ENCODE peak calls at places on chromosomes 1 and 21, in seven cellular contexts. I, T, E, Y, G, H and A are unnamed samples.

GRCh38 chr1:110773813-110774212 is 99.1 kb upstream of the KCNA3 start:
- DNase-seq in I (no peak), T (no peak), E (no peak), Y (no peak), G (no peak), H (no peak), A (no peak)

GRCh38 chr1:109392788-109393580 is 4.7 kb downstream of the SORT1 start:
- DNase-seq in I (no peak), T (peak; percentile 14), E (peak; percentile 89), Y (no peak), G (no peak), H (peak; percentile 70), A (peak; percentile 70)

GRCh38 chr1:55039342-55040082 is at the start of gene PCSK9:
- DNase-seq in I (no peak), T (peak; percentile 77), E (no peak), Y (peak; percentile 49), G (no peak), H (peak; percentile 40), A (no peak)

GRCh38 chr1:21871943-21872342 is 59.9 kb downstream of the LDLRAD2 start:
- DNase-seq in I (no peak), T (peak; percentile 71), E (no peak), Y (no peak), G (no peak), H (no peak), A (no peak)

GRCh38 chr1:98045211-98046030 is 124.6 kb upstream of the DPYD start:
- DNase-seq in I (peak; percentile 61), T (no peak), E (no peak), Y (no peak), G (no peak), H (peak; percentile 47), A (no peak)

GRCh38 chr1:218284377-218284916 is 646 bp upstream of the RRP15 start:
- DNase-seq in I (no peak), T (no peak), E (no peak), Y (no peak), G (no peak), H (no peak), A (no peak)

GRCh38 chr1:245234217-245235120 is 79.7 kb downstream of the KIF26B start:
- DNase-seq in I (no peak), T (no peak), E (peak; percentile 77), Y (no peak), G (no peak), H (no peak), A (peak; percentile 20)

GRCh38 chr21:42319368-42319767 is 4.2 kb upstream of the TFF3 start:
- DNase-seq in I (peak; percentile 57), T (no peak), E (no peak), Y (no peak), G (no peak), H (no peak), A (no peak)

GRCh38 chr1:209080170-209080781 is 503.2 kb upstream of the CAMK1G start:
- DNase-seq in I (no peak), T (peak; percentile 11), E (no peak), Y (no peak), G (no peak), H (peak; percentile 96), A (no peak)

GRCh38 chr1:20149601-20150325 is 10.6 kb downstream of the PLA2G2F start:
- DNase-seq in I (no peak), T (no peak), E (no peak), Y (no peak), G (no peak), H (no peak), A (no peak)

GRCh38 chr1:197441990-197442389 is 173.9 kb downstream of the CRB1 start:
- DNase-seq in I (no peak), T (no peak), E (peak; percentile 58), Y (no peak), G (no peak), H (peak; percentile 18), A (no peak)

GRCh38 chr21:39232926-39233325 is 49.7 kb upstream of the PSMG1 start:
- DNase-seq in I (no peak), T (no peak), E (no peak), Y (no peak), G (no peak), H (no peak), A (no peak)

GRCh38 chr1:48006318-48006717 is 9.1 kb upstream of the TRABD2B start:
- DNase-seq in I (no peak), T (no peak), E (no peak), Y (no peak), G (no peak), H (no peak), A (no peak)

GRCh38 chr1:225447001-225447615 is 19.3 kb upstream of the LBR start:
- DNase-seq in I (no peak), T (no peak), E (no peak), Y (no peak), G (no peak), H (no peak), A (no peak)

GRCh38 chr1:28509705-28510349 is 4.0 kb downstream of the RCC1 start:
- DNase-seq in I (peak; percentile 75), T (no peak), E (no peak), Y (no peak), G (no peak), H (peak; percentile 67), A (no peak)

GRCh38 chr1:195664628-195665027 is 943.6 kb downstream of the KCNT2 start:
- DNase-seq in I (no peak), T (peak; percentile 19), E (no peak), Y (no peak), G (no peak), H (peak; percentile 45), A (no peak)

GRCh38 chr1:11787251-11787803 is 18.4 kb downstream of the MTHFR start:
- DNase-seq in I (no peak), T (peak; percentile 37), E (peak; percentile 95), Y (no peak), G (no peak), H (peak; percentile 58), A (no peak)

GRCh38 chr1:27787895-27788294 is 14.9 kb downstream of the STX12 start:
- DNase-seq in I (no peak), T (no peak), E (no peak), Y (no peak), G (no peak), H (peak; percentile 14), A (no peak)

GRCh38 chr1:26285366-26286063 is 5.6 kb downstream of the SH3BGRL3 start:
- DNase-seq in I (peak; percentile 81), T (peak; percentile 30), E (no peak), Y (no peak), G (no peak), H (peak; percentile 32), A (no peak)

GRCh38 chr1:13702425-13703127 is 2.6 kb downstream of the PRDM2 start:
- DNase-seq in I (peak; percentile 89), T (no peak), E (no peak), Y (no peak), G (peak; percentile 51), H (no peak), A (no peak)

GRCh38 chr1:98963359-98963758 is 41.3 kb downstream of the PLPPR5 start:
- DNase-seq in I (no peak), T (no peak), E (no peak), Y (no peak), G (no peak), H (peak; percentile 66), A (no peak)

GRCh38 chr1:158781104-158781503 is at the start of gene OR6N2:
- DNase-seq in I (no peak), T (no peak), E (no peak), Y (no peak), G (no peak), H (no peak), A (no peak)

GRCh38 chr1:11654571-11655262 is at the start of gene FBXO44:
- DNase-seq in I (peak; percentile 90), T (peak; percentile 56), E (peak; percentile 78), Y (no peak), G (peak; percentile 60), H (peak; percentile 21), A (peak; percentile 20)

GRCh38 chr1:153741946-153742345 is 14.1 kb downstream of the INTS3 start:
- DNase-seq in I (no peak), T (no peak), E (no peak), Y (no peak), G (no peak), H (no peak), A (no peak)

GRCh38 chr1:231272880-231273279 is 31.9 kb downstream of the GNPAT start:
- DNase-seq in I (no peak), T (no peak), E (no peak), Y (no peak), G (no peak), H (peak; percentile 23), A (no peak)

GRCh38 chr1:27591622-27592021 is 12.3 kb downstream of the AHDC1 start:
- DNase-seq in I (no peak), T (no peak), E (no peak), Y (no peak), G (no peak), H (no peak), A (no peak)

GRCh38 chr1:85330711-85331290 is 54.4 kb upstream of the BCL10 start:
- DNase-seq in I (no peak), T (no peak), E (peak; percentile 27), Y (no peak), G (no peak), H (peak; percentile 100), A (no peak)

GRCh38 chr21:32515869-32516268 is 69.5 kb downstream of the TCP10L start:
- DNase-seq in I (no peak), T (no peak), E (no peak), Y (no peak), G (no peak), H (no peak), A (no peak)

GRCh38 chr21:15211491-15212133 is 146.8 kb upstream of the NRIP1 start:
- DNase-seq in I (no peak), T (no peak), E (no peak), Y (no peak), G (no peak), H (no peak), A (no peak)

GRCh38 chr1:53068314-53069084 is 6.5 kb downstream of the PODN start:
- DNase-seq in I (peak; percentile 56), T (no peak), E (no peak), Y (no peak), G (peak; percentile 9), H (no peak), A (no peak)

GRCh38 chr1:169201084-169201619 is 94.7 kb downstream of the ATP1B1 start:
- DNase-seq in I (no peak), T (no peak), E (no peak), Y (no peak), G (no peak), H (peak; percentile 71), A (no peak)

GRCh38 chr1:86380257-86380861 is 15.8 kb downstream of the ODF2L start:
- DNase-seq in I (no peak), T (no peak), E (no peak), Y (no peak), G (no peak), H (peak; percentile 67), A (peak; percentile 60)

GRCh38 chr1:208240698-208241355 is 3.4 kb downstream of the PLXNA2 start:
- DNase-seq in I (no peak), T (no peak), E (no peak), Y (no peak), G (no peak), H (no peak), A (no peak)